ENCODE peak calls at places on chromosomes 7 and 10, in five cellular contexts. O, M, J, B and X are unnamed samples.

GRCh38 chr10:127343831-127344230 is 147.4 kb upstream of the INSYN2A start:
- DNase-seq in O (no peak), M (no peak), J (no peak), B (no peak), X (no peak)

GRCh38 chr7:28055161-28055544 is 125.4 kb downstream of the JAZF1 start:
- DNase-seq in O (peak), M (no peak), J (no peak), B (no peak), X (no peak)

GRCh38 chr7:22234247-22234646 is 122.7 kb downstream of the RAPGEF5 start:
- DNase-seq in O (no peak), M (no peak), J (no peak), B (no peak), X (no peak)

GRCh38 chr7:30321992-30322637 is 37.7 kb downstream of the ZNRF2 start:
- DNase-seq in O (no peak), M (no peak), J (no peak), B (no peak), X (peak)

GRCh38 chr10:106571216-106571954 is 593.1 kb downstream of the SORCS1 start:
- DNase-seq in O (peak), M (peak), J (peak), B (no peak), X (peak)

GRCh38 chr10:25175527-25176420 is 973 bp downstream of the GPR158 start:
- DNase-seq in O (no peak), M (peak), J (no peak), B (no peak), X (no peak)

GRCh38 chr7:54637712-54638396 is 95.7 kb downstream of the VSTM2A start:
- DNase-seq in O (no peak), M (no peak), J (no peak), B (no peak), X (no peak)

GRCh38 chr7:109835577-109835976 is 1255.3 kb upstream of the LRRN3 start:
- DNase-seq in O (no peak), M (no peak), J (no peak), B (no peak), X (no peak)

GRCh38 chr7:73811760-73812168 is 19.0 kb upstream of the CLDN4 start:
- DNase-seq in O (peak), M (peak), J (peak), B (no peak), X (peak)

GRCh38 chr7:80294321-80294720 is 159.7 kb downstream of the GNAI1 start:
- DNase-seq in O (peak), M (no peak), J (no peak), B (no peak), X (no peak)

GRCh38 chr7:75938921-75939320 is 24.0 kb downstream of the POR start:
- DNase-seq in O (no peak), M (no peak), J (no peak), B (peak), X (no peak)

GRCh38 chr10:29816801-29817558 is 182.2 kb upstream of the SVIL start:
- DNase-seq in O (no peak), M (no peak), J (no peak), B (no peak), X (no peak)

GRCh38 chr10:58704226-58705200 is 191.8 kb downstream of the BICC1 start:
- DNase-seq in O (no peak), M (no peak), J (no peak), B (no peak), X (no peak)

GRCh38 chr10:88982360-88982759 is 8.2 kb upstream of the FAS start:
- DNase-seq in O (no peak), M (no peak), J (no peak), B (no peak), X (no peak)

GRCh38 chr10:34868589-34868988 is 53.5 kb upstream of the PARD3 start:
- DNase-seq in O (no peak), M (no peak), J (no peak), B (no peak), X (no peak)

GRCh38 chr7:467393-467828 is 52.2 kb downstream of the PDGFA start:
- DNase-seq in O (no peak), M (no peak), J (no peak), B (no peak), X (no peak)